ENCODE peak calls at places on chromosomes 16 and 17, in nine cellular contexts. One of them, this sample, is unnamed.

GRCh38 chr17:5854871-5855554 is 215.2 kb upstream of the WSCD1 start:
- DNase-seq in H54: no peak
- DNase-seq in cerebellum: no peak
- DNase-seq in memory B cell: no peak
- DNase-seq in fibroblast of the aortic adventitia: no peak
- DNase-seq in NCI-H146: peak
- DNase-seq in keratinocyte: no peak
- DNase-seq in non-pigmented ciliary epithelial cell: no peak
- DNase-seq in SK-N-SH: no peak
- DNase-seq in this sample: no peak

GRCh38 chr16:50276128-50276444 is 9.7 kb downstream of the ADCY7 start:
- DNase-seq in H54: no peak
- DNase-seq in cerebellum: no peak
- DNase-seq in memory B cell: no peak
- DNase-seq in fibroblast of the aortic adventitia: no peak
- DNase-seq in NCI-H146: no peak
- DNase-seq in keratinocyte: no peak
- DNase-seq in non-pigmented ciliary epithelial cell: no peak
- DNase-seq in SK-N-SH: no peak
- DNase-seq in this sample: no peak

GRCh38 chr17:58249270-58250133 is 11.1 kb downstream of the LPO start:
- DNase-seq in H54: peak
- DNase-seq in cerebellum: peak
- DNase-seq in memory B cell: peak
- DNase-seq in fibroblast of the aortic adventitia: peak
- DNase-seq in NCI-H146: peak
- DNase-seq in keratinocyte: no peak
- DNase-seq in non-pigmented ciliary epithelial cell: no peak
- DNase-seq in SK-N-SH: peak
- DNase-seq in this sample: no peak

GRCh38 chr17:76687278-76688164 is 23.2 kb downstream of the MXRA7 start:
- DNase-seq in H54: no peak
- DNase-seq in cerebellum: no peak
- DNase-seq in memory B cell: no peak
- DNase-seq in fibroblast of the aortic adventitia: peak
- DNase-seq in NCI-H146: no peak
- DNase-seq in keratinocyte: no peak
- DNase-seq in non-pigmented ciliary epithelial cell: no peak
- DNase-seq in SK-N-SH: no peak
- DNase-seq in this sample: no peak

GRCh38 chr16:30931068-30931655 is 7.8 kb downstream of the FBXL19 start:
- DNase-seq in H54: no peak
- DNase-seq in cerebellum: no peak
- DNase-seq in memory B cell: no peak
- DNase-seq in fibroblast of the aortic adventitia: no peak
- DNase-seq in NCI-H146: no peak
- DNase-seq in keratinocyte: no peak
- DNase-seq in non-pigmented ciliary epithelial cell: no peak
- DNase-seq in SK-N-SH: no peak
- DNase-seq in this sample: no peak

GRCh38 chr16:88977028-88977844 is at the start of gene CBFA2T3:
- DNase-seq in H54: no peak
- DNase-seq in cerebellum: no peak
- DNase-seq in memory B cell: peak
- DNase-seq in fibroblast of the aortic adventitia: no peak
- DNase-seq in NCI-H146: peak
- DNase-seq in keratinocyte: no peak
- DNase-seq in non-pigmented ciliary epithelial cell: no peak
- DNase-seq in SK-N-SH: no peak
- DNase-seq in this sample: no peak

GRCh38 chr17:2892305-2892971 is 96.2 kb downstream of the RAP1GAP2 start:
- DNase-seq in H54: peak
- DNase-seq in cerebellum: no peak
- DNase-seq in memory B cell: no peak
- DNase-seq in fibroblast of the aortic adventitia: peak
- DNase-seq in NCI-H146: no peak
- DNase-seq in keratinocyte: peak
- DNase-seq in non-pigmented ciliary epithelial cell: peak
- DNase-seq in SK-N-SH: peak
- DNase-seq in this sample: no peak

GRCh38 chr16:85430523-85431381 is 182.4 kb upstream of the GSE1 start:
- DNase-seq in H54: no peak
- DNase-seq in cerebellum: no peak
- DNase-seq in memory B cell: no peak
- DNase-seq in fibroblast of the aortic adventitia: no peak
- DNase-seq in NCI-H146: no peak
- DNase-seq in keratinocyte: no peak
- DNase-seq in non-pigmented ciliary epithelial cell: no peak
- DNase-seq in SK-N-SH: peak
- DNase-seq in this sample: no peak

GRCh38 chr17:16407911-16408588 is 7.3 kb upstream of the TRPV2 start:
- DNase-seq in H54: no peak
- DNase-seq in cerebellum: peak
- DNase-seq in memory B cell: peak
- DNase-seq in fibroblast of the aortic adventitia: peak
- DNase-seq in NCI-H146: peak
- DNase-seq in keratinocyte: no peak
- DNase-seq in non-pigmented ciliary epithelial cell: no peak
- DNase-seq in SK-N-SH: peak
- DNase-seq in this sample: peak

GRCh38 chr17:382644-383533 is 30.3 kb upstream of the RPH3AL start:
- DNase-seq in H54: no peak
- DNase-seq in cerebellum: peak
- DNase-seq in memory B cell: no peak
- DNase-seq in fibroblast of the aortic adventitia: peak
- DNase-seq in NCI-H146: peak
- DNase-seq in keratinocyte: no peak
- DNase-seq in non-pigmented ciliary epithelial cell: peak
- DNase-seq in SK-N-SH: peak
- DNase-seq in this sample: no peak